ENCODE peak calls at places on chromosome 4, in nine cellular contexts. F, C, I, W, B, D, U, E and Z are unnamed samples.
A peak's percentile ranks its signal among the peaks of the same experiment; 100 is the strongest.

GRCh38 chr4:22129454-22130075 is 181.0 kb upstream of the KCNIP4 start:
- DNase-seq in B (peak; percentile 81), C (peak; percentile 7), E (no peak), F (no peak), D (peak; percentile 69), U (no peak), W (no peak), I (no peak), Z (peak; percentile 57)

GRCh38 chr4:80486603-80487002 is 151.1 kb downstream of the CFAP299 start:
- DNase-seq in U (no peak), W (no peak), D (no peak), F (no peak), C (no peak), I (no peak), E (no peak), B (peak; percentile 13), Z (no peak)

GRCh38 chr4:76208005-76208765 is 5.4 kb downstream of the SCARB2 start:
- DNase-seq in D (peak; percentile 72), U (no peak), C (peak; percentile 92), B (peak; percentile 13), F (peak; percentile 78), I (no peak), W (peak; percentile 19), E (no peak), Z (peak; percentile 90)

GRCh38 chr4:80812145-80812544 is 218.4 kb upstream of the BMP3 start:
- DNase-seq in F (no peak), W (no peak), I (no peak), U (no peak), C (no peak), B (no peak), E (no peak), D (no peak), Z (no peak)

GRCh38 chr4:6468376-6468775 is 4.0 kb downstream of the PPP2R2C start:
- DNase-seq in W (no peak), I (no peak), C (no peak), B (no peak), U (no peak), D (no peak), E (no peak), F (no peak), Z (no peak)

GRCh38 chr4:84493092-84493850 is 5.8 kb downstream of the NKX6-1 start:
- DNase-seq in C (no peak), W (no peak), B (peak; percentile 84), F (no peak), E (no peak), U (no peak), D (no peak), I (no peak), Z (no peak)

GRCh38 chr4:118307619-118308018 is 45.2 kb downstream of the PRSS12 start:
- DNase-seq in E (no peak), I (no peak), D (no peak), U (no peak), C (no peak), W (no peak), F (no peak), B (no peak), Z (no peak)

GRCh38 chr4:181685461-181685860 is 557.7 kb upstream of the TENM3 start:
- DNase-seq in C (no peak), U (no peak), E (no peak), D (no peak), F (no peak), W (no peak), I (no peak), B (no peak), Z (peak; percentile 56)

GRCh38 chr4:156942991-156943390 is 28.6 kb downstream of the PDGFC start:
- DNase-seq in B (no peak), D (no peak), U (no peak), E (no peak), C (no peak), W (no peak), F (no peak), I (no peak), Z (no peak)

GRCh38 chr4:25667931-25668557 is 12.4 kb downstream of the SLC34A2 start:
- DNase-seq in I (no peak), E (no peak), W (no peak), F (peak; percentile 40), B (peak; percentile 88), C (no peak), D (peak; percentile 67), U (no peak), Z (no peak)